ENCODE peak calls at places on chromosome 5, in six cellular contexts. F, D, R, X, Q and Z are unnamed samples.

GRCh38 chr5:151141535-151141934 is 16.0 kb downstream of the ANXA6 start:
- DNase-seq in F (no peak), D (peak; percentile 33), R (no peak), X (no peak), Q (no peak), Z (peak; percentile 84)

GRCh38 chr5:32837211-32837610 is 126.1 kb downstream of the NPR3 start:
- DNase-seq in F (no peak), D (no peak), R (no peak), X (no peak), Q (peak; percentile 36), Z (no peak)

GRCh38 chr5:159184858-159185381 is 24.4 kb downstream of the RNF145 start:
- DNase-seq in F (no peak), D (no peak), R (no peak), X (no peak), Q (no peak), Z (no peak)

GRCh38 chr5:158637039-158637438 is 462.7 kb downstream of the EBF1 start:
- DNase-seq in F (no peak), D (no peak), R (no peak), X (no peak), Q (no peak), Z (no peak)

GRCh38 chr5:167985373-167985772 is 306.1 kb upstream of the WWC1 start:
- DNase-seq in F (no peak), D (no peak), R (no peak), X (no peak), Q (no peak), Z (no peak)

GRCh38 chr5:124394700-124395099 is 351.7 kb downstream of the ZNF608 start:
- DNase-seq in F (no peak), D (no peak), R (no peak), X (no peak), Q (no peak), Z (no peak)

GRCh38 chr5:10874561-10874960 is 113.5 kb upstream of the DAP start:
- DNase-seq in F (no peak), D (no peak), R (no peak), X (no peak), Q (no peak), Z (no peak)

GRCh38 chr5:51684794-51685355 is 301.6 kb downstream of the ISL1 start:
- DNase-seq in F (no peak), D (no peak), R (no peak), X (no peak), Q (no peak), Z (no peak)

GRCh38 chr5:151040211-151040747 is 19.9 kb downstream of the GPX3 start:
- DNase-seq in F (no peak), D (no peak), R (no peak), X (peak; percentile 85), Q (no peak), Z (no peak)

GRCh38 chr5:135454946-135455345 is 2.8 kb upstream of the TIFAB start:
- DNase-seq in F (no peak), D (no peak), R (no peak), X (no peak), Q (no peak), Z (no peak)

GRCh38 chr5:172533399-172534228 is 79.3 kb upstream of the SH3PXD2B start:
- DNase-seq in F (no peak), D (no peak), R (no peak), X (no peak), Q (no peak), Z (peak; percentile 29)

GRCh38 chr5:34905564-34905963 is 9.7 kb downstream of the RAD1 start:
- DNase-seq in F (no peak), D (no peak), R (no peak), X (no peak), Q (peak; percentile 11), Z (no peak)

GRCh38 chr5:96957125-96958041 is 21.5 kb downstream of the LNPEP start:
- DNase-seq in F (peak; percentile 45), D (no peak), R (no peak), X (no peak), Q (no peak), Z (no peak)

GRCh38 chr5:285991-286557 is 14.6 kb downstream of the PDCD6 start:
- DNase-seq in F (no peak), D (no peak), R (no peak), X (no peak), Q (no peak), Z (no peak)

GRCh38 chr5:59401637-59402036 is 491.9 kb downstream of the PDE4D start:
- DNase-seq in F (no peak), D (no peak), R (no peak), X (no peak), Q (no peak), Z (no peak)